ENCODE peak calls at places on chromosomes 6 and 20, in four cellular contexts. K is HCT116, F is A549, Y is stomach. Q is an unnamed sample.

GRCh38 chr6:53624491-53624890 is 41.1 kb downstream of the KLHL31 start:
- DNase-seq in K (no peak), F (no peak), Y (no peak), Q (no peak)

GRCh38 chr20:6471110-6471647 is 296.3 kb upstream of the BMP2 start:
- DNase-seq in K (no peak), F (no peak), Y (no peak), Q (no peak)

GRCh38 chr6:85135376-85136094 is 314.3 kb upstream of the NT5E start:
- DNase-seq in K (no peak), F (no peak), Y (no peak), Q (no peak)

GRCh38 chr20:4451487-4451886 is 270.2 kb upstream of the PRND start:
- DNase-seq in K (no peak), F (no peak), Y (no peak), Q (no peak)

GRCh38 chr6:139323511-139324445 is 32.0 kb upstream of the TXLNB start:
- DNase-seq in K (no peak), F (no peak), Y (peak), Q (peak)

GRCh38 chr20:9110365-9110764 is 41.5 kb downstream of the PLCB4 start:
- DNase-seq in K (no peak), F (no peak), Y (no peak), Q (no peak)

GRCh38 chr20:64101731-64102621 is 5.4 kb downstream of the NPBWR2 start:
- DNase-seq in K (no peak), F (peak), Y (peak), Q (no peak)

GRCh38 chr6:90284236-90284744 is 12.4 kb downstream of the BACH2 start:
- DNase-seq in K (peak), F (peak), Y (no peak), Q (peak)

GRCh38 chr20:62537649-62538292 is 62.0 kb upstream of the GATA5 start:
- DNase-seq in K (no peak), F (no peak), Y (no peak), Q (no peak)

GRCh38 chr20:8724884-8725283 is 344.0 kb upstream of the PLCB4 start:
- DNase-seq in K (no peak), F (no peak), Y (no peak), Q (no peak)

GRCh38 chr20:63101781-63102719 is 95.3 kb upstream of the BHLHE23 start:
- DNase-seq in K (no peak), F (no peak), Y (peak), Q (peak)

GRCh38 chr6:123276439-123277045 is 280.5 kb downstream of the CLVS2 start:
- DNase-seq in K (no peak), F (no peak), Y (no peak), Q (no peak)

GRCh38 chr6:21937466-21937865 is 343.9 kb downstream of the SOX4 start:
- DNase-seq in K (no peak), F (no peak), Y (no peak), Q (no peak)

GRCh38 chr6:167679137-167679736 is 147.5 kb upstream of the AFDN start:
- DNase-seq in K (no peak), F (no peak), Y (no peak), Q (no peak)

GRCh38 chr6:118507636-118508035 is 40.5 kb upstream of the PLN start:
- DNase-seq in K (no peak), F (no peak), Y (no peak), Q (no peak)

GRCh38 chr6:157032923-157033322 is 255.7 kb downstream of the ARID1B start:
- DNase-seq in K (no peak), F (no peak), Y (no peak), Q (no peak)

GRCh38 chr6:144633886-144634285 is 348.8 kb downstream of the UTRN start:
- DNase-seq in K (no peak), F (no peak), Y (no peak), Q (no peak)

GRCh38 chr20:57432874-57433491 is 41.8 kb downstream of the RBM38 start:
- DNase-seq in K (no peak), F (no peak), Y (peak), Q (peak)

DNA sequence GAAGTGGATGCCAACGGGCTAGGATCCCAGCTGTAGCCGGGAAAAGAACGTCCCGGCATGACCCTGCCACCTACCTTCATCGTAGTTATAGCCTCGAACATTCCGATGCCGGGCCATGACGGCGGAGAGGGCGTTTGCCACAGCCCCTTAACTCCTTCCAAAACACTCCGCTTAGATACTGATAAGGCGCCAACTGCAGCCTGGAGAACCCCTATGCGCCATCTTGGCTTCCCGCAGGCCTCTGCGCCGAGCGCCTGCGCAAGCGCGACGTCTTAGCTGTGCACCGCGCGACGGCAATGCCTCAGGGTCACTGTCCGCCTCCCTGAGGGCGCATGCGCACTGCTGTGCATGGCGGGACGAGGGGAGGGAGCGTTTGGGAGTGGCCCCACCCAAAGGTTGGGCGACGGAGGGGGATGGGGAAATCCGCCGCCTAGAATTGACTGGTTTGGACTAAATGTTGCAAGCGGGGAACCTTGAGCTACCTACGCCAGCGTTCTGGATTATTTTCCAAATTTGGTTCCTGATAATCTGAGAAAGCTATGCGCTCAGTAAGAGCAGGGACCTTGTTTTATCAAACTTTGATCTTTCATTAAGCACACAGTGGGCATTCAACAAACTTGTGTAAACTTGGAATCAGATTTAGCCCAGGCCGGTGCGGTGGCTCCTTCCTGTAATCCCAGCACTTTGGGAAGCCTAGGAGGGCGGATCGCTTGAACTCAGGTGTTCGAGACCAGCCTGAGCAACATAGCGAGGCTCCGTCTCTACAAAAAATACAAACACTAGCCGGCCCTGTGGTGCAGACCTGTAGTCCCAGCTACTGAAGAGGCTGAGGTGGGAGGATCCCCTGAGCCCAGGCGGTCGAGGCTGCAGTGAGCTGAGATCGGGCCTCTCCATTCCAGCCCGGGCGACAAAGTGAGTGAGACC is at the start of gene HBS1L:
- DNase-seq in K (peak), F (peak), Y (peak), Q (peak)
- TF ChIP-seq POLR2A in K (peak), F (peak), Y (no peak), Q (peak)

DNA sequence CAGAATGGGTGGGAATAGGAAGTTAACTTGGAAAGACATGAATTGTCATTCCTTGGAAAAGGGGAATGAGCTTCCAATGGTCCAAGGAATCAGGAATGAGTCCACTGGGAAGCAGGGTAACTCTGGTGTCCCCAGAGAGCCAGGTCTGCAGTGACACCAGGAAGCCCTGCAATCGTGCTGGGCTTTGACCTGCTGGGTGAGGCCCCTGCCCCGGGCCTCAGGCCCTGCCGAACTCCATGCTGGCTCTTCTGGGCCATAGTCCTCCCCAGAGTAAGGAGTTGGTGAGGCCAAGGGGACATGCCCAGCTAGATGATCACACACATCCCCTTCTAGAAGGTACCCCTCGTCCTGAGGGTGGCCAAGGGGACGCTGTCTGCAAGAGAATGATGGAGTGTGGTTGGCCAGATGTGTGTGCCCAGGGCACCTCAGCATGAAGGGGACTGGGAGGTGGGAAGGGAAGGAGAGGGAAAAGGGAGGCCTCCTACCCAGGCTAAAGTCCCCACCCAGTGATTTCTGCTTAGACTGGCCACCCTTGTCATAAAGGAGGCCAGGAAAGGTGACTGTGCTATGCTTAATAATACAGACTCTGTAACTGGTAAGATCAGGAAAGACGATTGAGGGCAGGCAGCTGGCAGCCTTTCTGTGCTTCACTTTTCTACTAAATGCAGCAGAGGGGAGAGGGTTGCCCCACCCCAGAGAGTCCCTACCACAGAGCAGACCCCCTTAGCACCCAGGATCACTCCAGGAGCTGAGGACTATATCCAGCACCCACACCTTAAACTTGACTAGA is 119.3 kb downstream of the SNX5 start:
- DNase-seq in K (no peak), F (no peak), Y (no peak), Q (no peak)
- TF ChIP-seq POLR2A in K (no peak), F (no peak), Y (no peak), Q (no peak)

DNA sequence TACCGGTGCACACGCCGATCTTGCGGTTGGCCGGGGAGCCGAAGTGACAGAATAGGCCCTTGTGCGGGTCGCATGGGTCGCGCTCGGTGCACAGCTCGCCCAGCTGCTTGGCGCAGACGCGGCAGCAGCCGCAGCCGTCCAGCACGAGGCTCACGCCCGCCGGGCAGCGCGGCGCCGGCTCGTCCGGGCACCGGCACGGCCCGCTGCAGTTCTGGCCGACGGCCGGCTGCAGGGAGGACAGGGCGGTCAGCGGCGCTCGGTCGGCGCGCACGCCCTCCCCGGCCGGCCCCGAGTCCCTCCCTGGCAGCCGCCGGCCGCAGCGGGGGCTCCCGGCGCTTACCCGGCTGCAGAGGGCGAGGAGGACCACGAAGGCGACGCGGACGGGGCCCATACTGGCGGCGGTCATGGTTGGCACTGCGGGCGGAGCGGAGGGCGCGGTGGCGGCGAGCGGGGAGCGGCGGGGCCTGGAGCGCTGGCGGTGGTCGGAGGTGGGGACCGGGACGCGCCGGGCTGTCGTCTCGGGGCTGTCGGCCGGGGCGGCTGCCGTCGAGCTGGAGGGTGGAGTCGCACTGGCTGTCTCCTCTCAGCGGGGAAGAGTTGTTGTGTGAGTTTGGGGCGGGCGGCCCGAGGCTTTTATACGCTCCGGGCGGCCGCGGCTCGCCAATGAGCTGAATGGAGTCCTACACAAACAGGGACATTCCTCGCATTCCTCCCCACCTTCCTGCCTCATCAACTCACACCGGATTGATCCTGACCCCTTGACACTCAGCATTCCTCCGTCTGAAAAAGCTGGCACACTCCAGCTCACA is at the start of gene CCN2:
- DNase-seq in K (peak), F (peak), Y (peak), Q (peak)
- TF ChIP-seq POLR2A in K (peak), F (peak), Y (no peak), Q (peak)

GRCh38 chr6:11608600-11609323 is 71.2 kb downstream of the TMEM170B start:
- DNase-seq in K (no peak), F (no peak), Y (no peak), Q (no peak)

GRCh38 chr6:11606287-11606686 is 68.7 kb downstream of the TMEM170B start:
- DNase-seq in K (no peak), F (no peak), Y (peak), Q (no peak)

GRCh38 chr6:11605507-11605905 is 68.0 kb downstream of the TMEM170B start:
- DNase-seq in K (no peak), F (no peak), Y (no peak), Q (no peak)

GRCh38 chr6:11609324-11610071 is 71.9 kb downstream of the TMEM170B start:
- DNase-seq in K (no peak), F (peak), Y (no peak), Q (peak)

GRCh38 chr6:11607381-11607780 is 69.8 kb downstream of the TMEM170B start:
- DNase-seq in K (no peak), F (no peak), Y (peak), Q (no peak)
- TF ChIP-seq POLR2A in K (no peak), F (no peak), Y (no peak), Q (no peak)

GRCh38 chr6:56843476-56844349 is 111.2 kb upstream of the BEND6 start:
- DNase-seq in K (peak), F (peak), Y (peak), Q (peak)
- TF ChIP-seq POLR2A in K (no peak), F (peak), Y (no peak), Q (peak)

GRCh38 chr6:44127186-44128019 is at the start of the genes MRPL14 and TMEM63B:
- DNase-seq in K (peak), F (peak), Y (peak), Q (peak)
- TF ChIP-seq POLR2A in K (peak), F (peak), Y (no peak), Q (peak)

DNA sequence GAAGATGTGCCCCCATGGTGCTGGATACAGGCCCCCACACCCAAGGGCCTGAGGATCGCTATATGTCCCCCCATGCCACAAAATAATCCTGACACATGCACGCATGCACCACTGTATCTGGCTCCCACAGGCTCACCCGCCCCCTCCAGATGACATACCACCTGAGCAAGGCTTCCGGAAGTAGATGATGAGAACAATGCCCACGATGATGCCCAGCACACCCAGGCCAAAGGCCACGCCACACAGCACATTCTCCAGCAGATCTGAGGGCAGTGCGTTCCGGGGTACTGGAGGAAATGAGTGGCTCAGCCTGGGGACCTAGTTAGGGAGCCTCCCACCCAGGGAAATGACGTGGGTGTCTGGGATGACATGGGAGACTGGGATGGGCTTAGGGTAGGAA is 3.8 kb downstream of the HLA-DMA start:
- DNase-seq in K (no peak), F (no peak), Y (no peak), Q (no peak)
- TF ChIP-seq POLR2A in K (no peak), F (no peak), Y (no peak), Q (no peak)

GRCh38 chr6:44133981-44134711 is 6.8 kb downstream of the TMEM63B start:
- DNase-seq in K (no peak), F (no peak), Y (no peak), Q (no peak)

GRCh38 chr6:44132476-44132875 is 5.1 kb downstream of the TMEM63B start:
- DNase-seq in K (no peak), F (no peak), Y (peak), Q (no peak)

GRCh38 chr6:44129841-44130322 is 2.5 kb downstream of the TMEM63B start:
- DNase-seq in K (no peak), F (no peak), Y (no peak), Q (peak)

GRCh38 chr6:44133003-44133931 is 5.9 kb downstream of the TMEM63B start:
- DNase-seq in K (peak), F (peak), Y (peak), Q (peak)

GRCh38 chr6:44131880-44132279 is 4.5 kb downstream of the TMEM63B start:
- DNase-seq in K (no peak), F (no peak), Y (no peak), Q (no peak)
- TF ChIP-seq POLR2A in K (no peak), F (no peak), Y (no peak), Q (no peak)